ENCODE peak calls at places on chromosomes 4 and X, in eight cellular contexts. E is GM23338; R is hepatocyte; D is aorta; T is tibial artery; W is PC-9; M is naive thymus-derived CD4-positive, alpha-beta T cell; J is lower lobe of right lung. A is an unnamed sample. For H3K4me1 and H3K36me3, the result is how much of the 10 kb centered on the place peaks cover.

GRCh38 chr4:61493041-61493440 is 292.9 kb downstream of the ADGRL3 start:
- DNase-seq in E (peak), R (no peak), D (no peak), T (no peak), W (no peak), M (no peak), J (no peak), A (no peak)

GRCh38 chr4:89000844-89001360 is 56.1 kb downstream of the FAM13A start:
- DNase-seq in E (no peak), R (peak), D (no peak), T (no peak), W (no peak), M (no peak), J (no peak), A (no peak)

GRCh38 chrX:82541822-82542221 is 966.3 kb upstream of the POU3F4 start:
- DNase-seq in E (no peak), R (no peak), D (no peak), T (no peak), W (no peak), M (no peak), J (no peak), A (no peak)

GRCh38 chr4:56321246-56321645 is 66.0 kb downstream of the AASDH start:
- DNase-seq in E (no peak), R (no peak), D (no peak), T (no peak), W (no peak), M (no peak), J (no peak), A (no peak)

GRCh38 chr4:87465739-87466366 is 43.5 kb downstream of the NUDT9 start:
- DNase-seq in E (peak), R (peak), D (no peak), T (no peak), W (no peak), M (peak), J (no peak), A (peak)

GRCh38 chrX:109294097-109294815 is 187.6 kb downstream of the GUCY2F start:
- DNase-seq in E (no peak), R (no peak), D (no peak), T (no peak), W (no peak), M (no peak), J (no peak), A (no peak)

GRCh38 chr4:32010221-32010620 is 1290.1 kb downstream of the PCDH7 start:
- DNase-seq in E (no peak), R (no peak), D (no peak), T (no peak), W (no peak), M (no peak), J (no peak), A (no peak)

GRCh38 chr4:28369504-28369903 is 1508.9 kb downstream of the STIM2 start:
- DNase-seq in E (no peak), R (no peak), D (no peak), T (no peak), W (no peak), M (no peak), J (no peak), A (no peak)

GRCh38 chr4:57119054-57119651 is 9.0 kb upstream of the IGFBP7 start:
- DNase-seq in E (no peak), R (peak), D (peak), T (peak), W (no peak), M (no peak), J (no peak), A (no peak)

GRCh38 chr4:42547805-42548204 is 109.1 kb downstream of the ATP8A1 start:
- DNase-seq in E (no peak), R (no peak), D (no peak), T (no peak), W (no peak), M (no peak), J (no peak), A (no peak)

GRCh38 chr4:125168531-125168930 is 146.2 kb upstream of the FAT4 start:
- DNase-seq in E (no peak), R (no peak), D (no peak), T (no peak), W (no peak), M (no peak), J (no peak), A (no peak)

GRCh38 chr4:48902266-48902665 is 4.3 kb downstream of the OCIAD2 start:
- DNase-seq in E (no peak), R (no peak), D (no peak), T (no peak), W (no peak), M (no peak), J (no peak), A (no peak)

GRCh38 chr4:156321203-156321602 is 367.5 kb upstream of the CTSO start:
- DNase-seq in E (no peak), R (no peak), D (no peak), T (no peak), W (no peak), M (no peak), J (no peak), A (no peak)

GRCh38 chr4:1207603-1208265 is 35.4 kb upstream of the SPON2 start:
- DNase-seq in E (peak), R (no peak), D (peak), T (peak), W (no peak), M (no peak), J (peak), A (no peak)

GRCh38 chr4:68960294-68961163 is 8.9 kb upstream of the UGT2A3 start:
- DNase-seq in E (no peak), R (no peak), D (no peak), T (no peak), W (no peak), M (no peak), J (no peak), A (no peak)

GRCh38 chr4:81623434-81623833 is 151.7 kb upstream of the RASGEF1B start:
- DNase-seq in E (no peak), R (no peak), D (no peak), T (no peak), W (no peak), M (no peak), J (no peak), A (no peak)
- H3K4me1 ChIP-seq in E (under half), R (under half), D (under half), T (under half), W (under half), M (under half), J (under half), A (under half)

DNA sequence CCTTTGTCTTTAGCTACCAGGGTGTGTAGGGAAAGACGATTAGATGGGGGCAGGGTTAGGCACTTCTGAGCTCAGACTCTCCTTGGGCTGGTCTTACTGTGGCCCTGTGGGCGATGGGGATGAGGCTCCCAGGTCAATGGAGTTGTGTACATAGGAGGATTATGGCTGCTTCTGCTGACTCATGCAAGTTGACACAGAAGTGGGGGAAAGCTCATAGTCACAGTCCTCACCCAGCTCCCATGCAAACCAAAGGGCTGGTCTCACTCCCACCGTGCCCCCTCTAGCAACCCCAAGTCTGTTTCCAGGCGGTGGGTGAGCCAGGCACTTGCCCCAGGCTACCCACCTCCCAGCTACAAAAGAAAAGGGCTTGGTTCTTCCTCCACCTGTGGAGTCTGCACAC is 24.4 kb upstream of the VSIG4 start:
- DNase-seq in E (no peak), R (no peak), D (no peak), T (no peak), W (no peak), M (no peak), J (no peak), A (no peak)
- H3K27ac ChIP-seq in E (no peak), R (no peak), D (no peak), T (no peak), W (no peak), M (no peak), J (no peak), A (no peak)

GRCh38 chrX:118574666-118575065 is 79.1 kb downstream of the DOCK11 start:
- DNase-seq in E (peak), R (peak), D (no peak), T (no peak), W (no peak), M (no peak), J (no peak), A (no peak)

GRCh38 chrX:118571829-118572228 is 76.2 kb downstream of the DOCK11 start:
- DNase-seq in E (no peak), R (peak), D (no peak), T (no peak), W (no peak), M (no peak), J (peak), A (no peak)

GRCh38 chrX:118579417-118579816 is 83.8 kb downstream of the DOCK11 start:
- DNase-seq in E (no peak), R (no peak), D (no peak), T (no peak), W (no peak), M (no peak), J (no peak), A (no peak)

GRCh38 chrX:118577041-118577440 is 81.4 kb downstream of the DOCK11 start:
- DNase-seq in E (no peak), R (no peak), D (no peak), T (no peak), W (no peak), M (no peak), J (peak), A (no peak)
- H3K36me3 ChIP-seq in E (under half), R (under half), D (under half), T (under half), W (under half), M (under half), J (under half), A (half or more)

GRCh38 chr4:2843023-2843908 is at the start of gene ADD1:
- DNase-seq in E (peak), R (peak), D (peak), T (peak), W (peak), M (peak), J (peak), A (peak)
- H3K4me1 ChIP-seq in E (under half), R (under half), D (under half), T (under half), W (under half), M (under half), J (half or more), A (under half)

DNA sequence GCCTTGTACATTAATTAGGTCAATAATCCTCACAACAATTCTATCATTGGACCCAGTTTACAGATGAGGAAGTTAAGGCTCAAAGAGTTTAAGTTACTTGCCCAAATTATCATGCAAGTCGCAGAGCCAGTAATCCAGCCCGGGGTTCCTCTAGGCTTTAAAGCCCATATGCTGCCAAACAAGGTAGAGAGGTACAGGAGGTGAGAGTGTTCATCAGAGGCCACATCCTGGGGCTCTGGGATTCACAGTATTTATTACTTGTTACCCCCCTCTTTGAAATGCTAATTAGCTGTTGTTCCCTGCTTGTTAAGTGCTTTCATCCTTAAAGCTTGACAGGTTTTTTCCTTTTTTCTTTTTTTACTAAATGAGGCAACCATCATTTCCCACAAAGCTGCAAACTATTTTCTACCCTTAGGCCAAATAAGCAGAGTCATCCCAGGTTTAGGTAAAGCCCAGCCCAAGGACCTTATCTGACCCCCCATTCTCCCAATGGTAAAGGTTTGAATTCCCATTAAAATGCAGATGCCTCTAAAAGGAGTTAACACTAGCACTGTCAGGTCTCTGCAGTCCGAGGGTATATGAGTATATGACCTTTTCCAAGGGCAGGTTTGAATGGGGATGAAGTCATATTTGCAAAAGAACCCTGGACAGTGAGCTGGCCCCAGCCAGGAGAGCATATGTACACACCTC is 150.3 kb downstream of the SOX3 start:
- DNase-seq in E (peak), R (no peak), D (no peak), T (no peak), W (no peak), M (no peak), J (no peak), A (no peak)
- H3K27ac ChIP-seq in E (no peak), R (no peak), D (no peak), T (no peak), W (no peak), M (no peak), J (no peak), A (no peak)

GRCh38 chrX:70497026-70497425 is 52.4 kb downstream of the DLG3 start:
- DNase-seq in E (no peak), R (no peak), D (no peak), T (no peak), W (no peak), M (no peak), J (no peak), A (no peak)

GRCh38 chrX:70498129-70498528 is 53.5 kb downstream of the DLG3 start:
- DNase-seq in E (no peak), R (no peak), D (no peak), T (no peak), W (no peak), M (no peak), J (no peak), A (no peak)

GRCh38 chrX:70504772-70505450 is 60.3 kb downstream of the DLG3 start:
- DNase-seq in E (no peak), R (no peak), D (no peak), T (no peak), W (no peak), M (no peak), J (no peak), A (no peak)

GRCh38 chrX:70496491-70496890 is 51.9 kb downstream of the DLG3 start:
- DNase-seq in E (no peak), R (no peak), D (no peak), T (no peak), W (no peak), M (no peak), J (no peak), A (no peak)

DNA sequence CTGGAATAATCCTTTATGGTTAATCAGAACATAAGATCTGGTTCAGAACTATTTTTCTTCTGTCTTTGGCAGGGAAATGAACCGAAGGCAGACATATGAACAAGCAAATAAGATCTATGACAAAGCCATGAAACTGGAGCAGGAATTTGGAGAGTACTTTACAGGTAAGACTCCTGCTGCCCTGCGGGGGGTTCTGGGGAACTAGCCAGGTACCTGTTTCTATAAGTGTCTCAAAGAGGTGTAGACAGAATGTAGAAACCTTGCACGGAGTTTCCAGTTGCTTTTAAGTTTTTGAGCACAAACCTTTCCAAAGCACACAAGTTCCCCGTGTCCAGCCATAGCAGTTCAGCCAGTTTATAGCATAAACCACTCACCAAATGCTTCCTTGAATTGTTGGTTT is 56.2 kb downstream of the DLG3 start:
- DNase-seq in E (no peak), R (no peak), D (no peak), T (no peak), W (no peak), M (no peak), J (no peak), A (no peak)
- H3K36me3 ChIP-seq in E (under half), R (under half), D (under half), T (half or more), W (under half), M (under half), J (under half), A (under half)

DNA sequence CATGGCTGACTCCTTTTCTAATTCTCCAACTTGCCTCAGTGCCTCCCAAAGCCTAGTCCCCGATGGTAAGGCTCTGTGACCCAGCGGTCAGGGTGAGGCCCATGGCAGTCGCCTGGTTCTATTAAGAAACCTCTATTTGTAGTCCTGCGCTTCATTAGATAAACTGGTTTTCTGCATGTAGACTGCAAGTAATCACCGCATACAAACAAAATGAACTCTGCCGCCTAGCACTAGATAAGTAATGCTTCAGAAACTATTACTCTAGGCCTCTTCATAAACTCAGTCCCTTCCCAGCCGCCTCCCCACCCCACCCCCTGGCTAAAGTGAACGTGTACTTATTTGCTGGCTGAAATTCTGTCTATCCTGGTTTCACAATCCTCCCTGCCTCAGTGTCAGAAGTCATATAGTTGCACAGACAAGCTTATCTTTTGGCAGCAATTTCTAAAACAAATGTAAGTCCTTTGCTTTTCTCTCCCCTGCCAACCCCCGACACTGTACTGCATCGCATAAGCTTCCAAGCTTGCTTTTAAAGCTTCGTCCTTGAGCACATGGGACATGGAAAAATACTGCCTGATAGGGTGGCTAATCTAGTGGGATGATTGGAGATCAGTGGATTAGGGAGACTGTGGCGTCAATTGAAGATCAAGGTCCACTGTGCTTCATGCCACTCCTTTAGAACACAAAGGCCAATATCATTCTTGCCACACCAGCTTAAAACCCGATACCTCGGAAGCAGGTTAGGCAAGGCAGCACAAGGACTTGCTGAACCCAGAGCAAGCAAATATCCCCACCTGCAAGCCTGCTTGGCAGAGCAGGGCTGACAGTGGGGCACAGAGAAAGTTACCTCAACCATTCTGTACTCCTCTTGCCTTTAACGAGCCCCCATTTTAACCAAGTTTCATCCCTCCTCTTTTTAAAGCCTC is 125.8 kb downstream of the IRF2 start:
- DNase-seq in E (no peak), R (peak), D (no peak), T (no peak), W (peak), M (no peak), J (no peak), A (no peak)
- H3K4me1 ChIP-seq in E (under half), R (under half), D (under half), T (under half), W (under half), M (under half), J (half or more), A (under half)

GRCh38 chr4:4852591-4853362 is 6.7 kb upstream of the MSX1 start:
- DNase-seq in E (peak), R (peak), D (peak), T (peak), W (no peak), M (no peak), J (no peak), A (peak)
- H3K27ac ChIP-seq in E (no peak), R (peak), D (peak), T (peak), W (no peak), M (no peak), J (no peak), A (no peak)

GRCh38 chr4:55107054-55107453 is 18.3 kb downstream of the KDR start:
- DNase-seq in E (no peak), R (no peak), D (no peak), T (no peak), W (no peak), M (no peak), J (no peak), A (no peak)
- H3K36me3 ChIP-seq in E (half or more), R (under half), D (under half), T (under half), W (under half), M (under half), J (half or more), A (under half)

GRCh38 chr4:124155239-124155638 is 557.3 kb downstream of the ANKRD50 start:
- DNase-seq in E (no peak), R (no peak), D (no peak), T (no peak), W (no peak), M (no peak), J (no peak), A (no peak)

GRCh38 chr4:124152130-124152529 is 560.4 kb downstream of the ANKRD50 start:
- DNase-seq in E (no peak), R (no peak), D (no peak), T (no peak), W (no peak), M (no peak), J (no peak), A (no peak)

DNA sequence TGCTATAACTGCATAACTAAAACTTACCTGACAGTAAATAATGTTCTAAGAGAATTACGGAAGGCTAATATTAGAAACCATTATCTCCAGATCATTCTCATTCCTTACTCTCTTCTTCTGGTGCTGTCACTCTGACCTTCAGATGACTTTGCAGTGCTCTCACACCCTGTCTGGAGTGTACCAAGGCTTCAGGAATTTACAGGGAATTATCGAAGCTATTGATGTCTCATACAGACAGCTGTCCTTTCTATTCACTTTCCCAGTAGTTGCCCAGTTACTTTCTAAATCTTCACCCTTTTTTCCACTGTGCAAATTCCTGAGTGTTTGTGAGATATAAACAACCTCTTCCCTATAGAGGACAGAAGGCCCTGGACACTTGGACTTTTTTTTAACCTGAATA is 554.8 kb downstream of the ANKRD50 start:
- DNase-seq in E (no peak), R (no peak), D (no peak), T (no peak), W (no peak), M (no peak), J (no peak), A (no peak)
- H3K4me1 ChIP-seq in E (under half), R (under half), D (under half), T (under half), W (under half), M (under half), J (under half), A (under half)